ENCODE peak calls at places on chromosome 7, in nine cellular contexts. H, D, V, W, X, J, N, R and F are unnamed samples. For H3K4me1, the result is how much of the 10 kb centered on the place peaks cover.

GRCh38 chr7:104972510-104972909 is 41.5 kb upstream of the KMT2E start:
- DNase-seq in V (no peak), D (no peak), J (no peak), N (peak), X (no peak), W (no peak), R (no peak), H (no peak), F (no peak)

GRCh38 chr7:93663561-93664299 is 89.2 kb upstream of the CALCR start:
- DNase-seq in W (no peak), N (no peak), X (no peak), J (peak), R (no peak), D (no peak), V (no peak), H (no peak), F (no peak)

GRCh38 chr7:1368682-1369571 is 90.3 kb downstream of the MICALL2 start:
- DNase-seq in R (no peak), V (no peak), D (peak), J (no peak), N (no peak), X (peak), W (peak), H (no peak), F (no peak)

GRCh38 chr7:2539031-2540028 is 16.0 kb downstream of the BRAT1 start:
- DNase-seq in N (no peak), J (peak), R (peak), H (no peak), D (no peak), X (no peak), W (no peak), V (no peak), F (no peak)

GRCh38 chr7:2288986-2289611 is 25.1 kb downstream of the SNX8 start:
- DNase-seq in W (peak), J (no peak), D (no peak), V (no peak), H (no peak), N (no peak), X (no peak), R (no peak), F (no peak)

GRCh38 chr7:105015631-105015965 is 1.6 kb downstream of the KMT2E start:
- DNase-seq in H (peak), D (peak), X (peak), J (no peak), R (no peak), W (peak), V (no peak), N (peak), F (peak)

GRCh38 chr7:102834999-102835398 is 77.8 kb upstream of the LRRC17 start:
- DNase-seq in J (no peak), N (peak), V (no peak), W (no peak), D (no peak), X (no peak), H (no peak), R (no peak), F (no peak)

GRCh38 chr7:128894101-128894440 is 16.4 kb downstream of the KCP start:
- DNase-seq in H (no peak), X (no peak), J (peak), N (no peak), V (no peak), R (no peak), W (no peak), D (no peak), F (no peak)

GRCh38 chr7:114854369-114854768 is 67.5 kb upstream of the MDFIC start:
- DNase-seq in X (no peak), D (no peak), R (no peak), W (no peak), V (no peak), J (no peak), H (no peak), N (no peak), F (no peak)

GRCh38 chr7:16078076-16078952 is 343.0 kb downstream of the CRPPA start:
- DNase-seq in V (no peak), R (no peak), N (peak), J (no peak), H (no peak), X (peak), W (peak), D (peak), F (peak)

GRCh38 chr7:111788426-111788825 is 226.1 kb upstream of the IMMP2L start:
- DNase-seq in H (no peak), R (no peak), N (peak), X (no peak), J (no peak), W (no peak), D (peak), V (no peak), F (no peak)

GRCh38 chr7:27150568-27151340 is 1.6 kb downstream of the HOXA3 start:
- DNase-seq in D (peak), H (peak), N (peak), J (peak), R (peak), W (peak), V (peak), X (peak), F (peak)

GRCh38 chr7:156606618-156607331 is 33.8 kb upstream of the RNF32 start:
- DNase-seq in H (no peak), V (no peak), R (no peak), J (no peak), W (no peak), D (no peak), N (no peak), X (no peak), F (no peak)

GRCh38 chr7:76054129-76055120 is 6.5 kb downstream of the MDH2 start:
- DNase-seq in W (no peak), R (no peak), N (peak), J (no peak), H (no peak), X (peak), V (no peak), D (peak), F (no peak)

GRCh38 chr7:155456772-155457543 is 971 bp upstream of the EN2 start:
- DNase-seq in N (peak), J (peak), V (peak), H (peak), W (no peak), D (peak), R (peak), X (peak), F (no peak)

GRCh38 chr7:30157217-30157616 is 22.4 kb downstream of the MTURN start:
- DNase-seq in X (no peak), R (no peak), H (no peak), W (no peak), N (no peak), J (no peak), V (no peak), D (no peak), F (peak)

GRCh38 chr7:883029-884021 is 7.0 kb downstream of the GET4 start:
- DNase-seq in J (peak), X (no peak), H (no peak), D (no peak), W (no peak), N (no peak), V (peak), R (peak), F (no peak)

GRCh38 chr7:131111-132094 is 61.0 kb upstream of the FAM20C start:
- DNase-seq in V (peak), D (no peak), R (peak), X (peak), W (no peak), J (no peak), N (peak), H (no peak), F (no peak)

GRCh38 chr7:149161241-149161848 is 14.1 kb downstream of the ZNF398 start:
- DNase-seq in R (no peak), D (no peak), V (no peak), X (no peak), H (no peak), J (no peak), W (no peak), N (no peak), F (no peak)

GRCh38 chr7:33748793-33749192 is 156.5 kb upstream of the BMPER start:
- DNase-seq in R (no peak), J (no peak), X (no peak), N (no peak), V (no peak), H (no peak), W (no peak), D (no peak), F (no peak)

GRCh38 chr7:107528461-107528860 is 35.3 kb downstream of the COG5 start:
- DNase-seq in R (no peak), X (no peak), N (peak), J (no peak), V (no peak), W (no peak), D (no peak), H (no peak), F (no peak)

GRCh38 chr7:54785261-54785660 is 26.2 kb upstream of the SEC61G start:
- DNase-seq in X (no peak), V (no peak), H (no peak), N (no peak), J (no peak), D (no peak), W (no peak), R (no peak), F (no peak)

GRCh38 chr7:118918556-118918955 is 694.1 kb downstream of the ANKRD7 start:
- DNase-seq in D (no peak), V (no peak), X (peak), W (peak), H (no peak), R (no peak), N (peak), J (no peak), F (no peak)

GRCh38 chr7:101363734-101364374 is 1.2 kb downstream of the COL26A1 start:
- DNase-seq in X (peak), W (peak), J (peak), H (peak), V (peak), N (peak), R (peak), D (peak), F (peak)
- H3K4me3 ChIP-seq in X (peak), W (no peak), J (peak), H (peak), V (peak), N (peak), R (peak), D (peak), F (no peak)

GRCh38 chr7:64498270-64498669 is 64.6 kb downstream of the ZNF680 start:
- DNase-seq in D (no peak), V (no peak), H (no peak), N (no peak), W (no peak), R (no peak), J (no peak), X (no peak), F (no peak)
- H3K4me1 ChIP-seq in D (under half), V (under half), H (under half), N (under half), W (under half), R (under half), J (under half), X (under half), F (under half)

GRCh38 chr7:140923358-140924006 is 1.2 kb downstream of the BRAF start:
- DNase-seq in J (no peak), H (no peak), R (no peak), D (peak), X (peak), V (peak), W (peak), N (peak), F (no peak)

GRCh38 chr7:140926021-140926812 is 1.5 kb upstream of the BRAF start:
- DNase-seq in N (no peak), R (no peak), D (no peak), J (no peak), W (no peak), X (no peak), V (no peak), H (no peak), F (no peak)

GRCh38 chr7:140924821-140925421 is at the start of gene BRAF:
- DNase-seq in R (peak), V (peak), J (peak), X (peak), H (peak), N (peak), D (peak), W (peak), F (peak)

GRCh38 chr7:140922741-140923345 is 1.9 kb downstream of the BRAF start:
- DNase-seq in H (no peak), D (no peak), V (no peak), J (no peak), N (no peak), W (no peak), R (no peak), X (no peak), F (no peak)

GRCh38 chr7:140924019-140924820 is 509 bp downstream of the BRAF start:
- DNase-seq in R (peak), D (peak), N (peak), J (no peak), W (peak), X (peak), V (peak), H (peak), F (peak)
- H3K4me3 ChIP-seq in R (peak), D (peak), N (peak), J (peak), W (peak), X (peak), V (peak), H (peak), F (peak)

GRCh38 chr7:50663396-50664102 is 98.3 kb upstream of the DDC start:
- DNase-seq in V (no peak), N (no peak), D (no peak), H (no peak), J (no peak), X (no peak), W (no peak), R (no peak), F (no peak)

GRCh38 chr7:50665403-50666123 is 100.4 kb upstream of the DDC start:
- DNase-seq in R (peak), J (no peak), V (no peak), X (no peak), W (no peak), H (no peak), N (no peak), D (no peak), F (no peak)

GRCh38 chr7:50664461-50664922 is 99.3 kb upstream of the DDC start:
- DNase-seq in D (no peak), V (no peak), N (peak), W (no peak), J (no peak), H (no peak), X (no peak), R (peak), F (no peak)

GRCh38 chr7:50666124-50666496 is 100.9 kb upstream of the DDC start:
- DNase-seq in H (no peak), X (no peak), R (peak), D (no peak), V (no peak), J (no peak), W (no peak), N (no peak), F (no peak)

GRCh38 chr7:50664937-50665336 is 99.7 kb upstream of the DDC start:
- DNase-seq in V (no peak), D (no peak), N (no peak), R (no peak), W (no peak), H (no peak), X (no peak), J (no peak), F (no peak)
- H3K4me1 ChIP-seq in V (under half), D (under half), N (under half), R (half or more), W (under half), H (under half), X (under half), J (under half), F (under half)

GRCh38 chr7:98930921-98931320 is 52.6 kb downstream of the TRRAP start:
- DNase-seq in J (no peak), H (no peak), N (no peak), X (no peak), W (no peak), R (no peak), V (no peak), D (no peak), F (peak)
- H3K4me3 ChIP-seq in J (no peak), H (no peak), N (no peak), X (no peak), W (no peak), R (no peak), V (no peak), D (no peak), F (peak)

GRCh38 chr7:150753239-150753638 is 16.0 kb downstream of the GIMAP5 start:
- DNase-seq in D (no peak), R (no peak), W (no peak), J (no peak), H (no peak), V (no peak), N (no peak), X (no peak), F (no peak)

GRCh38 chr7:150753826-150754603 is 16.8 kb downstream of the GIMAP5 start:
- DNase-seq in V (no peak), X (no peak), D (peak), N (no peak), R (no peak), W (peak), H (no peak), J (no peak), F (no peak)

GRCh38 chr7:150754950-150755349 is 17.7 kb downstream of the GIMAP5 start:
- DNase-seq in H (no peak), R (no peak), J (no peak), V (no peak), X (no peak), W (no peak), N (no peak), D (no peak), F (no peak)

GRCh38 chr7:150748402-150748801 is 11.2 kb downstream of the GIMAP5 start:
- DNase-seq in H (no peak), D (no peak), W (no peak), V (no peak), R (no peak), X (no peak), J (no peak), N (no peak), F (no peak)

GRCh38 chr7:150751702-150752101 is 14.5 kb downstream of the GIMAP5 start:
- DNase-seq in R (no peak), V (no peak), X (no peak), J (no peak), D (no peak), N (no peak), W (no peak), H (no peak), F (no peak)
- H3K4me1 ChIP-seq in R (under half), V (under half), X (under half), J (under half), D (under half), N (under half), W (under half), H (under half), F (half or more)

DNA sequence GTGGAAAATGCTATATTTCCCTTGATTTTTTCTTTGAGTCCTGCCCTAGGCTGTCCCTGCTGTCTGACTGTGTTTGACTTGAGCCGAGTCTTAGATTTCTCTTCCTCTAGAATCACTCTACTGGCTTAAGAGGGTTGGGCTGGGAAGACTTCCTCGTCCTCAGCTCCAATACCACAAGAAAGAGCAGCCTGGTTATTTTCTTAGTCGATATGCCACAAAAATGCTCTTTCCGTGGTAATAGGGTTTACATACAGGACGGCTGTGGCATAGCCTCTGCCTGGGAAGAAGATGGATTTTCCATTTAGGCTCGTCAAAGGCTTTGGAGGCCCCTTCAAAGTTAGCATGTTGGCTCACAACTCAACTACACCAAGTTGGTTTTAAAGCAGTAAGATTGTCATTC is 212.0 kb upstream of the IGFBP3 start:
- DNase-seq in X (no peak), J (no peak), R (no peak), H (no peak), V (no peak), W (no peak), D (no peak), N (no peak), F (no peak)
- H3K4me3 ChIP-seq in X (no peak), J (no peak), R (no peak), H (no peak), V (no peak), W (no peak), D (no peak), N (no peak), F (no peak)

DNA sequence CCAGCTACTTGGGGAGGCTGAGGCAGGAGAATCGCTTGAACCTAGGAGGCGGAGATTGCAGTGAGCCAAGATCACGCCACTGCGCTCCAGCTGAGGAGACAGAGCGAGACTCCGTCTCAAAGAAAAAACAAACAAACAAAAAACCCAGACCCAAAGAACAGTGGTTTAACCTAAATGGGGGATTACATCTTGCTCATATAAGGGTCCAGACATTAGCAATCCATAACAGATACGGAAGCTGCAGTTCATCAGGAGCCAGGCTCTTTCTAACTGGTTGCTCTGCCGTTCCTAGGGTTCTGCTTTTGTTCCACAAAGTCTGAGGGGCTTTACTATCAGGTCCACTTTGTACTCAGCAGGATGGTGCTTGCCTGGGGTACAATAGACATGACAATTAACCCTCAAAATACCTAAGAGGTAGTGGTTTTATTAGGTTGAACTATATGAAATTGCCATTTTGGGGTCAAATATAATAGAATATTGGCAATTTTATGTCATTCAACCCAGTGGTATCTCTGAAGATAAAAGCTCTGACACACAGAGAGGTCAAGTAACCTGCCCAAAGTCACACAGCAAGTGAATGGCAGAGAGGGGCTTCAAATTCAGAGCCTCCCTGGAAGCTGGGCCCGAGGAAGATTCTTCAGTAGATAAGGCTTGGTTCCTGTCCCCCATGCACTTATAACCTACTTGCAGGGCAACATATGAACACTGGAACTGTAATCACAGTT is 21.3 kb downstream of the NYAP1 start:
- DNase-seq in V (no peak), D (no peak), R (no peak), X (no peak), N (no peak), J (no peak), W (no peak), H (no peak), F (no peak)
- H3K4me1 ChIP-seq in V (under half), D (under half), R (under half), X (under half), N (under half), J (under half), W (under half), H (under half), F (under half)

GRCh38 chr7:123748171-123748733 is 551 bp downstream of the WASL start:
- DNase-seq in V (no peak), J (peak), W (peak), N (peak), R (peak), H (peak), X (peak), D (peak), F (peak)
- H3K4me3 ChIP-seq in V (peak), J (peak), W (peak), N (peak), R (peak), H (peak), X (peak), D (peak), F (peak)